ENCODE peak calls at places on chromosomes 13 and 19, in four cellular contexts. One of them, this sample, is unnamed.

GRCh38 chr13:77386880-77387606 is 60.1 kb upstream of the MYCBP2 start:
- DNase-seq in breast epithelium: no peak
- DNase-seq in GM23338: no peak
- DNase-seq in spleen: no peak
- DNase-seq in this sample: no peak

GRCh38 chr13:97250560-97250959 is 28.4 kb downstream of the MBNL2 start:
- DNase-seq in GM23338: no peak
- DNase-seq in breast epithelium: no peak
- DNase-seq in spleen: no peak
- DNase-seq in this sample: no peak

GRCh38 chr13:27481766-27482165 is 31.4 kb upstream of the MTIF3 start:
- DNase-seq in spleen: peak; percentile 80
- DNase-seq in GM23338: peak; percentile 90
- DNase-seq in breast epithelium: no peak
- DNase-seq in this sample: peak; percentile 69

GRCh38 chr13:50236898-50237318 is 221.7 kb downstream of the KCNRG start:
- DNase-seq in spleen: no peak
- DNase-seq in breast epithelium: no peak
- DNase-seq in GM23338: no peak
- DNase-seq in this sample: no peak

GRCh38 chr19:48613852-48614435 is 932 bp downstream of the FAM83E start:
- DNase-seq in spleen: no peak
- DNase-seq in GM23338: no peak
- DNase-seq in breast epithelium: no peak
- DNase-seq in this sample: no peak

GRCh38 chr13:80173224-80173623 is 167.7 kb downstream of the SPRY2 start:
- DNase-seq in spleen: no peak
- DNase-seq in GM23338: no peak
- DNase-seq in breast epithelium: no peak
- DNase-seq in this sample: no peak

GRCh38 chr19:23273594-23274412 is 23.6 kb upstream of the ZNF724 start:
- DNase-seq in GM23338: peak; percentile 98
- DNase-seq in breast epithelium: peak; percentile 91
- DNase-seq in spleen: peak; percentile 95
- DNase-seq in this sample: peak; percentile 94

GRCh38 chr19:8666814-8667405 is 31.7 kb downstream of the ACTL9 start:
- DNase-seq in spleen: no peak
- DNase-seq in GM23338: no peak
- DNase-seq in breast epithelium: no peak
- DNase-seq in this sample: no peak

GRCh38 chr19:4386038-4386782 is 14.1 kb downstream of the SH3GL1 start:
- DNase-seq in spleen: no peak
- DNase-seq in GM23338: no peak
- DNase-seq in breast epithelium: no peak
- DNase-seq in this sample: no peak

GRCh38 chr19:41228486-41228885 is 9.5 kb downstream of the AXL start:
- DNase-seq in spleen: no peak
- DNase-seq in breast epithelium: no peak
- DNase-seq in GM23338: no peak
- DNase-seq in this sample: no peak

GRCh38 chr19:49132974-49133609 is 13.7 kb downstream of the PPFIA3 start:
- DNase-seq in breast epithelium: no peak
- DNase-seq in GM23338: peak; percentile 84
- DNase-seq in spleen: no peak
- DNase-seq in this sample: no peak

GRCh38 chr19:10086904-10087256 is 763 bp downstream of the SHFL start:
- DNase-seq in spleen: peak; percentile 87
- DNase-seq in breast epithelium: no peak
- DNase-seq in GM23338: no peak
- DNase-seq in this sample: no peak

GRCh38 chr19:12937243-12938053 is 961 bp upstream of the CALR start:
- DNase-seq in spleen: no peak
- DNase-seq in breast epithelium: no peak
- DNase-seq in GM23338: peak; percentile 91
- DNase-seq in this sample: peak; percentile 63

GRCh38 chr13:23751195-23751594 is 138.0 kb downstream of the MIPEP start:
- DNase-seq in spleen: no peak
- DNase-seq in breast epithelium: no peak
- DNase-seq in GM23338: no peak
- DNase-seq in this sample: no peak

GRCh38 chr13:20165417-20166257 is 4.8 kb upstream of the GJA3 start:
- DNase-seq in breast epithelium: no peak
- DNase-seq in spleen: no peak
- DNase-seq in GM23338: no peak
- DNase-seq in this sample: no peak

GRCh38 chr13:114007566-114007965 is 33.7 kb upstream of the C13orf46 start:
- DNase-seq in GM23338: no peak
- DNase-seq in spleen: peak; percentile 34
- DNase-seq in breast epithelium: no peak
- DNase-seq in this sample: peak; percentile 38

GRCh38 chr13:110698689-110699088 is 7.2 kb downstream of the CARS2 start:
- DNase-seq in GM23338: no peak
- DNase-seq in spleen: peak; percentile 35
- DNase-seq in breast epithelium: no peak
- DNase-seq in this sample: no peak

GRCh38 chr13:78659450-78660110 is 625 bp upstream of the OBI1 start:
- DNase-seq in breast epithelium: no peak
- DNase-seq in spleen: no peak
- DNase-seq in GM23338: no peak
- DNase-seq in this sample: no peak

GRCh38 chr13:48532146-48532472 is 771 bp downstream of the RCBTB2 start:
- DNase-seq in spleen: no peak
- DNase-seq in breast epithelium: no peak
- DNase-seq in GM23338: no peak
- DNase-seq in this sample: no peak

GRCh38 chr19:5889288-5889971 is 14.2 kb downstream of the NDUFA11 start:
- DNase-seq in spleen: no peak
- DNase-seq in GM23338: no peak
- DNase-seq in breast epithelium: no peak
- DNase-seq in this sample: no peak

GRCh38 chr19:12425501-12426274 is 15.1 kb downstream of the ZNF443 start:
- DNase-seq in spleen: no peak
- DNase-seq in GM23338: no peak
- DNase-seq in breast epithelium: no peak
- DNase-seq in this sample: no peak

GRCh38 chr19:38135150-38135998 is 88.6 kb downstream of the DPF1 start:
- DNase-seq in spleen: no peak
- DNase-seq in breast epithelium: no peak
- DNase-seq in GM23338: no peak
- DNase-seq in this sample: no peak

GRCh38 chr13:32309812-32310706 is 5.1 kb downstream of the ZAR1L start:
- DNase-seq in breast epithelium: no peak
- DNase-seq in spleen: no peak
- DNase-seq in GM23338: peak; percentile 74
- DNase-seq in this sample: peak; percentile 39

GRCh38 chr19:48615145-48616040 is 517 bp upstream of the FAM83E start:
- DNase-seq in breast epithelium: no peak
- DNase-seq in GM23338: peak; percentile 93
- DNase-seq in spleen: peak; percentile 67
- DNase-seq in this sample: no peak

GRCh38 chr13:101845501-101846012 is 393.1 kb downstream of the ITGBL1 start:
- DNase-seq in spleen: no peak
- DNase-seq in breast epithelium: no peak
- DNase-seq in GM23338: no peak
- DNase-seq in this sample: no peak

GRCh38 chr13:60646600-60646999 is 249.6 kb downstream of the TDRD3 start:
- DNase-seq in breast epithelium: no peak
- DNase-seq in spleen: no peak
- DNase-seq in GM23338: peak; percentile 35
- DNase-seq in this sample: no peak

GRCh38 chr19:44598355-44598754 is 15.0 kb upstream of the IGSF23 start:
- DNase-seq in spleen: no peak
- DNase-seq in GM23338: no peak
- DNase-seq in breast epithelium: no peak
- DNase-seq in this sample: no peak

GRCh38 chr19:18588611-18589379 is at the start of gene REX1BD:
- DNase-seq in GM23338: peak; percentile 88
- DNase-seq in spleen: peak; percentile 98
- DNase-seq in breast epithelium: peak; percentile 59
- DNase-seq in this sample: peak; percentile 95

GRCh38 chr13:99614465-99614885 is 113.2 kb downstream of the TM9SF2 start:
- DNase-seq in breast epithelium: peak; percentile 47
- DNase-seq in GM23338: peak; percentile 66
- DNase-seq in spleen: no peak
- DNase-seq in this sample: no peak

GRCh38 chr13:39604736-39605135 is 1.7 kb upstream of the LHFPL6 start:
- DNase-seq in breast epithelium: no peak
- DNase-seq in spleen: no peak
- DNase-seq in GM23338: no peak
- DNase-seq in this sample: no peak

GRCh38 chr13:87129602-87130300 is 541.4 kb upstream of the SLITRK5 start:
- DNase-seq in breast epithelium: no peak
- DNase-seq in spleen: no peak
- DNase-seq in GM23338: no peak
- DNase-seq in this sample: no peak

GRCh38 chr13:71787461-71787860 is 79.5 kb downstream of the DACH1 start:
- DNase-seq in spleen: no peak
- DNase-seq in GM23338: no peak
- DNase-seq in breast epithelium: no peak
- DNase-seq in this sample: no peak

GRCh38 chr19:16074488-16075365 is 1.6 kb upstream of the TPM4 start:
- DNase-seq in spleen: peak; percentile 43
- DNase-seq in breast epithelium: peak; percentile 32
- DNase-seq in GM23338: no peak
- DNase-seq in this sample: no peak

GRCh38 chr19:38657633-38658222 is 10.3 kb downstream of the ACTN4 start:
- DNase-seq in GM23338: peak; percentile 63
- DNase-seq in breast epithelium: no peak
- DNase-seq in spleen: no peak
- DNase-seq in this sample: no peak

GRCh38 chr13:111283457-111283856 is 37.0 kb upstream of the TEX29 start:
- DNase-seq in GM23338: no peak
- DNase-seq in spleen: no peak
- DNase-seq in breast epithelium: no peak
- DNase-seq in this sample: no peak

GRCh38 chr13:111008351-111008750 is 93.5 kb upstream of the ANKRD10 start:
- DNase-seq in breast epithelium: no peak
- DNase-seq in GM23338: no peak
- DNase-seq in spleen: no peak
- DNase-seq in this sample: no peak

GRCh38 chr19:12782174-12782423 is 6.7 kb upstream of the HOOK2 start:
- DNase-seq in breast epithelium: no peak
- DNase-seq in GM23338: no peak
- DNase-seq in spleen: no peak
- DNase-seq in this sample: peak; percentile 76

GRCh38 chr13:77563110-77563509 is 27.6 kb downstream of the SCEL start:
- DNase-seq in breast epithelium: no peak
- DNase-seq in GM23338: peak; percentile 11
- DNase-seq in spleen: no peak
- DNase-seq in this sample: no peak

DNA sequence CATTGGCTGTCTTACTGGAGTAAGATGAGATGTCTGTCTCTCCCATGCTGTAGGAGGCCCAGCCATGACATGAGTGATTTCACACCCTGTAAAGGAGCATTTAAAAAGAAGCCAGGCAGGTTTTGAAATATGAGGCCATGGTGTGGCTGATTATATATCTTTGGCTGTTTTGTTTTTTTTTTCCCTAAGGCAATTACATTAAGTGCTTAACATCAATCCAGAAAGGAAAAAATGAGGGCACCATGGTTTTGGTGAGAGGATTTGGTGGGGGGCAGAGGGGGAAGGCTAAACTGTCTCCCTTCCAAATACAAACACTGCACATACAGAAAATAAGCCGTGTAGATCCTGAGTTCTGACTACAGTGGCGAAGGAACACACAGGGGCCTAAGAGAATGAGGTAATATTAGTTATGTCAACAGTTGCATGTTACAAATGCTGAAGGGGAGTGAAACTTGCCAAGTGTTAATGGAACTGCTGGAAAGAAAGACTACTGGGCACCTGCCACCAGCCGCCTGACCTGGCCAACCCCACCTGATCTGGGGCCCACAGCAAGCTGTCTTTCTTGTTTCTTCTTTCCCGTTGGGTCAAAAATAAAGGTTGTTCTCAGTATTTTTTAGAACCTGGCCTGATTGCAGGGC is 183.7 kb upstream of the TSC22D1 start:
- DNase-seq in breast epithelium: peak; percentile 46
- DNase-seq in GM23338: no peak
- DNase-seq in spleen: no peak
- DNase-seq in this sample: no peak
- TF ChIP-seq POLR2AphosphoS5 in breast epithelium: no peak
- TF ChIP-seq POLR2AphosphoS5 in GM23338: no peak
- TF ChIP-seq POLR2AphosphoS5 in spleen: no peak
- TF ChIP-seq POLR2AphosphoS5 in this sample: no peak

GRCh38 chr19:54153731-54154326 is 5.7 kb downstream of the LENG1 start:
- DNase-seq in breast epithelium: no peak
- DNase-seq in GM23338: no peak
- DNase-seq in spleen: no peak
- DNase-seq in this sample: no peak
- TF ChIP-seq POLR2AphosphoS5 in breast epithelium: no peak
- TF ChIP-seq POLR2AphosphoS5 in GM23338: no peak
- TF ChIP-seq POLR2AphosphoS5 in spleen: peak; percentile 45
- TF ChIP-seq POLR2AphosphoS5 in this sample: no peak

GRCh38 chr13:59461411-59461810 is 702.3 kb downstream of the DIAPH3 start:
- DNase-seq in spleen: no peak
- DNase-seq in GM23338: no peak
- DNase-seq in breast epithelium: no peak
- DNase-seq in this sample: no peak
- TF ChIP-seq POLR2AphosphoS5 in spleen: peak; percentile 79
- TF ChIP-seq POLR2AphosphoS5 in GM23338: no peak
- TF ChIP-seq POLR2AphosphoS5 in breast epithelium: no peak
- TF ChIP-seq POLR2AphosphoS5 in this sample: peak; percentile 72

DNA sequence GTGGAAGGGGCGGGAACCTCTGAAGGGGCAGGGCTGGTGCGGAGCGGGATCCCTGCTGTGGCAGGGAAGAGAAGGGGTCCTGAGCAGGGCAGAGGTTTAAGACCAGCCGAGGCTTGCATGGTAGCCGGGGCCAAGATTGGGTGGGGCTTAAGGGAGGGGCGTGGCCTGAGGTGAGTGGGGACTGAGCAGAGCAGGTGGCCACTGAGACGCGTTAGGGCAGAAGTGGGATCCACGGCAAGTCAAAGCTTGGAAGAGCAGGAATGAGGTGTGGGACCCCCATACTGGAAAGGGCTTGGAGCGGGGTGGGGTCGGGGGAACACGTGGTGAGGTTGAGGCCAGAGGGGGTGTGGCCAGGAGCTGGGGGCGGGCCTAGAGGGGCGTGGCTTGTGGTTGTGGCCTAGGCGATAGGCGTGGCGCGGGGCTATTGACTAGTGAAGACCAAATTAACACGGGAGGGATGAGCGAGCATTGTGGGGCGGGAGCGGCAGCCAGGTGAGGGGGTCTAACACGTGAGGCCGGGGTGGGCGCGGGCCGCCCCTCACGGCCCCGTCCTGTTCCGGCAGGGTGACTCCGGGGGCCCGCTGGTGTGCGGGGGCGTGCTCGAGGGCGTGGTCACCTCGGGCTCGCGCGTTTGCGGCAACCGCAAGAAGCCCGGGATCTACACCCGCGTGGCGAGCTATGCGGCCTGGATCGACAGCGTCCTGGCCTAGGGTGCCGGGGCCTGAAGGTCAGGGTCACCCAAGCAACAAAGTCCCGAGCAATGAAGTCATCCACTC is 3.3 kb downstream of the CFD start:
- DNase-seq in GM23338: peak; percentile 95
- DNase-seq in breast epithelium: peak; percentile 67
- DNase-seq in spleen: peak; percentile 92
- DNase-seq in this sample: peak; percentile 70
- TF ChIP-seq POLR2AphosphoS5 in GM23338: peak; percentile 42
- TF ChIP-seq POLR2AphosphoS5 in breast epithelium: no peak
- TF ChIP-seq POLR2AphosphoS5 in spleen: no peak
- TF ChIP-seq POLR2AphosphoS5 in this sample: no peak

GRCh38 chr19:46192990-46193650 is 36.4 kb upstream of the IGFL1 start:
- DNase-seq in GM23338: no peak
- DNase-seq in breast epithelium: peak; percentile 65
- DNase-seq in spleen: no peak
- DNase-seq in this sample: no peak
- TF ChIP-seq POLR2AphosphoS5 in GM23338: no peak
- TF ChIP-seq POLR2AphosphoS5 in breast epithelium: peak; percentile 39
- TF ChIP-seq POLR2AphosphoS5 in spleen: no peak
- TF ChIP-seq POLR2AphosphoS5 in this sample: no peak

This sample was measured in upper lobe of left lung.